ENCODE peak calls at places on chromosomes 3 and 15, in six cellular contexts. W, S, M, V, G and B are unnamed samples.
A peak's percentile ranks its signal among the peaks of the same experiment; 100 is the strongest.

GRCh38 chr15:99076555-99077308 is 28.1 kb upstream of the SYNM start:
- DNase-seq in W (peak; percentile 64), S (peak; percentile 82), M (peak; percentile 55), V (peak; percentile 70), G (peak; percentile 73), B (peak; percentile 61)

GRCh38 chr15:70504305-70504951 is 258.9 kb downstream of the UACA start:
- DNase-seq in W (peak; percentile 44), S (peak; percentile 83), M (peak; percentile 41), V (no peak), G (no peak), B (no peak)

GRCh38 chr15:23035964-23036566 is 3.3 kb downstream of the TUBGCP5 start:
- DNase-seq in W (peak; percentile 55), S (no peak), M (peak; percentile 56), V (peak; percentile 75), G (peak; percentile 60), B (peak; percentile 29)

GRCh38 chr15:84821501-84822021 is 4.4 kb downstream of the ALPK3 start:
- DNase-seq in W (no peak), S (no peak), M (no peak), V (no peak), G (no peak), B (no peak)

GRCh38 chr3:48698891-48699290 is 13.2 kb upstream of the NCKIPSD start:
- DNase-seq in W (no peak), S (no peak), M (no peak), V (no peak), G (no peak), B (no peak)

GRCh38 chr3:50269977-50270413 is 1.0 kb downstream of the SEMA3B start:
- DNase-seq in W (no peak), S (no peak), M (no peak), V (no peak), G (peak; percentile 46), B (peak; percentile 43)

GRCh38 chr3:112811150-112811884 is 35.3 kb downstream of the CD200R1L start:
- DNase-seq in W (peak; percentile 61), S (peak; percentile 83), M (peak; percentile 21), V (no peak), G (no peak), B (no peak)

GRCh38 chr3:189937302-189938255 is 183.1 kb downstream of the P3H2 start:
- DNase-seq in W (no peak), S (no peak), M (no peak), V (no peak), G (peak; percentile 94), B (peak; percentile 84)

GRCh38 chr15:88604381-88604951 is 16.7 kb upstream of the AEN start:
- DNase-seq in W (no peak), S (no peak), M (no peak), V (no peak), G (no peak), B (no peak)

GRCh38 chr3:128556949-128557348 is 63.9 kb upstream of the GATA2 start:
- DNase-seq in W (no peak), S (peak; percentile 64), M (no peak), V (no peak), G (no peak), B (no peak)

GRCh38 chr3:153137626-153138025 is 24.4 kb upstream of the RAP2B start:
- DNase-seq in W (no peak), S (no peak), M (no peak), V (no peak), G (no peak), B (no peak)

GRCh38 chr3:12984023-12984823 is 89.0 kb downstream of the IQSEC1 start:
- DNase-seq in W (peak; percentile 72), S (no peak), M (peak; percentile 78), V (peak; percentile 84), G (peak; percentile 32), B (peak; percentile 69)

GRCh38 chr15:47609693-47610092 is 107.6 kb upstream of the SEMA6D start:
- DNase-seq in W (no peak), S (no peak), M (peak; percentile 46), V (no peak), G (no peak), B (no peak)

GRCh38 chr3:15011174-15011573 is 53.9 kb downstream of the MRPS25 start:
- DNase-seq in W (no peak), S (no peak), M (no peak), V (no peak), G (no peak), B (no peak)

GRCh38 chr15:92909131-92909781 is 9.1 kb downstream of the CHD2 start:
- DNase-seq in W (no peak), S (no peak), M (no peak), V (no peak), G (no peak), B (no peak)

GRCh38 chr3:197236362-197236761 is 62.0 kb downstream of the DLG1 start:
- DNase-seq in W (no peak), S (no peak), M (peak; percentile 45), V (no peak), G (no peak), B (no peak)

GRCh38 chr3:99418209-99418635 is 220.2 kb upstream of the COL8A1 start:
- DNase-seq in W (no peak), S (no peak), M (no peak), V (no peak), G (no peak), B (no peak)

GRCh38 chr15:45635191-45635638 is 386 bp downstream of the SQOR start:
- DNase-seq in W (peak; percentile 46), S (peak; percentile 90), M (peak; percentile 83), V (peak; percentile 53), G (no peak), B (peak; percentile 85)

GRCh38 chr3:126109146-126109859 is 25.4 kb upstream of the SLC41A3 start:
- DNase-seq in W (no peak), S (peak; percentile 52), M (peak; percentile 9), V (no peak), G (no peak), B (no peak)

GRCh38 chr15:57340673-57341259 is 35.5 kb upstream of the CGNL1 start:
- DNase-seq in W (peak; percentile 36), S (no peak), M (peak; percentile 40), V (peak; percentile 64), G (peak; percentile 51), B (peak; percentile 76)

GRCh38 chr3:101244212-101244575 is 76.2 kb downstream of the IMPG2 start:
- DNase-seq in W (no peak), S (no peak), M (no peak), V (no peak), G (no peak), B (no peak)

GRCh38 chr15:27853624-27854455 is 245.3 kb downstream of the OCA2 start:
- DNase-seq in W (no peak), S (no peak), M (no peak), V (no peak), G (no peak), B (no peak)

GRCh38 chr15:62059108-62059817 is 984 bp downstream of the VPS13C start:
- DNase-seq in W (no peak), S (no peak), M (no peak), V (no peak), G (no peak), B (no peak)

GRCh38 chr3:134364936-134365765 is 9.1 kb downstream of the AMOTL2 start:
- DNase-seq in W (no peak), S (peak; percentile 58), M (no peak), V (no peak), G (no peak), B (no peak)

GRCh38 chr3:117278424-117279190 is 569.0 kb downstream of the TUSC7 start:
- DNase-seq in W (peak; percentile 9), S (no peak), M (peak; percentile 71), V (no peak), G (peak; percentile 40), B (peak; percentile 72)

GRCh38 chr3:117752984-117753717 is 1043.6 kb downstream of the TUSC7 start:
- DNase-seq in W (no peak), S (no peak), M (no peak), V (no peak), G (no peak), B (no peak)

GRCh38 chr15:77819271-77819806 is 186.6 kb upstream of the LINGO1 start:
- DNase-seq in W (no peak), S (no peak), M (no peak), V (no peak), G (no peak), B (no peak)

GRCh38 chr3:37591130-37591865 is 270.4 kb upstream of the CTDSPL start:
- DNase-seq in W (no peak), S (peak; percentile 79), M (peak; percentile 26), V (no peak), G (no peak), B (no peak)

GRCh38 chr3:124203292-124203691 is 211.4 kb upstream of the ROPN1 start:
- DNase-seq in W (no peak), S (no peak), M (no peak), V (no peak), G (no peak), B (no peak)

DNA sequence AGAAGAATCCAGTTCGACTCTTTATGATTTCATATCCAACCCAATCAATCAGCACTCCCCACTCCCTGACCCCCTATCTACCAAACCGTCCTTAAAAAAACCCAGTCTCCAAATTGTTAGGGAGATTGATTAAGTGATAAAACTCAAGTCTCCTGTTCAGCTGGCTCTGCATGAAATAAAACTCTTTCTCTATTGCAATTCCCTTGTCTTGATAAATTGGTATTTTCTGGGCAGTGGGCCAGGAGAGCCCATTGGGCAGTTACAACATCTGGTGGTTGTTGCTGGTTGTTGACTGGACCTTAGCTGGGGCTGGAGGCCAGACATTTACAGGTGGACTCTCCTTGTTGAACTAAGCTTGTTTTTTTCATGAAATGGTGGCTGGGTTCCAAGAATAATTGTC is 642.3 kb downstream of the ROBO2 start:
- DNase-seq in W (no peak), S (no peak), M (no peak), V (no peak), G (no peak), B (no peak)
- TF ChIP-seq CTCF in W (no peak), S (no peak), M (no peak), V (no peak), G (no peak), B (no peak)

GRCh38 chr3:7800006-7800780 is 701.4 kb upstream of the LMCD1 start:
- DNase-seq in W (no peak), S (no peak), M (no peak), V (no peak), G (no peak), B (no peak)
- TF ChIP-seq CTCF in W (no peak), S (no peak), M (no peak), V (peak; percentile 34), G (peak; percentile 8), B (no peak)

GRCh38 chr3:26556637-26557036 is 65.9 kb upstream of the LRRC3B start:
- DNase-seq in W (no peak), S (no peak), M (no peak), V (no peak), G (no peak), B (no peak)
- TF ChIP-seq CTCF in W (no peak), S (no peak), M (no peak), V (no peak), G (no peak), B (no peak)

DNA sequence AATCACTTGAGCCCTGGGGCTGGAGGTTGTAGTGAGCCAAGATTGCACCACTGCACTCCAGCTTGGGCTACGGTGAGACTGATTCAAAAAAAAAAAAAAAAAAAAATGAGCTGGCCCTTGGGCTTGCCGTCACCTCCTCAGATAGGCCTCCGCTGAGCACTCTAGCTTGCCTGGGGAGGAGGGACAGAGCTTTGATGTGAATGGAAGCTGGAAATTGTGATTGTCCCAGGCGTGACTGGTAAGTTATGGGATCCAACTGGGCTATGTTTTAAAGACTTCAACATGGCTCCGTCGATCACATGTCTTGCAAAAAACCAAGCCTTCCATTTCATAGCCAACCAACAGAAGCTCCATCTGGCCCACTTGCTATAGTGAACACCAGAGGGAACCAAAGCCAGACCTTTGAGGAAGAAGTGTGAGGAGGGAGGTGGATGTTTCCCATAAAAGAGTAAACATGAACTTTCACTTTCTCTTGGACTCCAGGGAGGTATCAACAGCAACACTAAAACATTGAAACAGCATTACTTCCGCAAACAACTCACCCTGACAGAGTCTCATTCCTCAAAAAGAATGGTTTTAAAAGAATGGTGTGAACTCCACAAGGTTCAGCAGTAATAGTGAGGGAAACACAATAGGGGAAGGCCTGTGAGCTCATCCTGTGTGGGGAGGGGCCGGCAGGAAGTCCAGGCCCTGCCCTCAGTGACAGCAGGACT is 59.3 kb upstream of the IL12A start:
- DNase-seq in W (no peak), S (no peak), M (peak; percentile 35), V (no peak), G (peak; percentile 36), B (peak; percentile 49)
- TF ChIP-seq CTCF in W (peak; percentile 12), S (no peak), M (peak; percentile 37), V (peak; percentile 23), G (no peak), B (no peak)